ENCODE peak calls at places on chromosomes 7 and 10, in seven cellular contexts. One of them, this sample, is unnamed.

GRCh38 chr7:91019686-91020385 is 244.4 kb upstream of the FZD1 start:
- DNase-seq in activated CD8-positive, alpha-beta memory T cell treated with anti-CD3 and anti-CD28 coated beads for 48 hours: no peak
- DNase-seq in T-helper 1 cell: no peak
- DNase-seq in iPS DF 19.7: no peak
- DNase-seq in mammary epithelial cell: no peak
- DNase-seq in heart right ventricle: no peak
- DNase-seq in stimulated activated CD8-positive, alpha-beta memory T cell treated with anti-CD3 and anti-CD28 coated beads, Interleukin-15, amount 100 ng/mL, for 1 hour: no peak
- DNase-seq in this sample: no peak

GRCh38 chr10:62062752-62063512 is 161.4 kb downstream of the ARID5B start:
- DNase-seq in activated CD8-positive, alpha-beta memory T cell treated with anti-CD3 and anti-CD28 coated beads for 48 hours: no peak
- DNase-seq in T-helper 1 cell: no peak
- DNase-seq in iPS DF 19.7: no peak
- DNase-seq in mammary epithelial cell: no peak
- DNase-seq in heart right ventricle: no peak
- DNase-seq in stimulated activated CD8-positive, alpha-beta memory T cell treated with anti-CD3 and anti-CD28 coated beads, Interleukin-15, amount 100 ng/mL, for 1 hour: no peak
- DNase-seq in this sample: no peak

GRCh38 chr7:131948434-131949053 is 392.1 kb upstream of the PODXL start:
- DNase-seq in activated CD8-positive, alpha-beta memory T cell treated with anti-CD3 and anti-CD28 coated beads for 48 hours: no peak
- DNase-seq in T-helper 1 cell: no peak
- DNase-seq in iPS DF 19.7: no peak
- DNase-seq in mammary epithelial cell: no peak
- DNase-seq in heart right ventricle: no peak
- DNase-seq in stimulated activated CD8-positive, alpha-beta memory T cell treated with anti-CD3 and anti-CD28 coated beads, Interleukin-15, amount 100 ng/mL, for 1 hour: no peak
- DNase-seq in this sample: no peak

GRCh38 chr7:118734541-118734940 is 510.0 kb downstream of the ANKRD7 start:
- DNase-seq in activated CD8-positive, alpha-beta memory T cell treated with anti-CD3 and anti-CD28 coated beads for 48 hours: no peak
- DNase-seq in T-helper 1 cell: no peak
- DNase-seq in iPS DF 19.7: no peak
- DNase-seq in mammary epithelial cell: no peak
- DNase-seq in heart right ventricle: no peak
- DNase-seq in stimulated activated CD8-positive, alpha-beta memory T cell treated with anti-CD3 and anti-CD28 coated beads, Interleukin-15, amount 100 ng/mL, for 1 hour: no peak
- DNase-seq in this sample: no peak

GRCh38 chr10:62166331-62167154 is 102.1 kb downstream of the RTKN2 start:
- DNase-seq in activated CD8-positive, alpha-beta memory T cell treated with anti-CD3 and anti-CD28 coated beads for 48 hours: no peak
- DNase-seq in T-helper 1 cell: no peak
- DNase-seq in iPS DF 19.7: no peak
- DNase-seq in mammary epithelial cell: no peak
- DNase-seq in heart right ventricle: no peak
- DNase-seq in stimulated activated CD8-positive, alpha-beta memory T cell treated with anti-CD3 and anti-CD28 coated beads, Interleukin-15, amount 100 ng/mL, for 1 hour: no peak
- DNase-seq in this sample: no peak

GRCh38 chr7:54545241-54545563 is 3.0 kb downstream of the VSTM2A start:
- DNase-seq in activated CD8-positive, alpha-beta memory T cell treated with anti-CD3 and anti-CD28 coated beads for 48 hours: no peak
- DNase-seq in T-helper 1 cell: no peak
- DNase-seq in iPS DF 19.7: no peak
- DNase-seq in mammary epithelial cell: no peak
- DNase-seq in heart right ventricle: no peak
- DNase-seq in stimulated activated CD8-positive, alpha-beta memory T cell treated with anti-CD3 and anti-CD28 coated beads, Interleukin-15, amount 100 ng/mL, for 1 hour: no peak
- DNase-seq in this sample: no peak

GRCh38 chr10:100346765-100347567 is at the start of gene SCD:
- DNase-seq in activated CD8-positive, alpha-beta memory T cell treated with anti-CD3 and anti-CD28 coated beads for 48 hours: peak
- DNase-seq in T-helper 1 cell: peak
- DNase-seq in iPS DF 19.7: peak
- DNase-seq in mammary epithelial cell: peak
- DNase-seq in heart right ventricle: peak
- DNase-seq in stimulated activated CD8-positive, alpha-beta memory T cell treated with anti-CD3 and anti-CD28 coated beads, Interleukin-15, amount 100 ng/mL, for 1 hour: peak
- DNase-seq in this sample: peak

GRCh38 chr7:152859781-152860191 is 100.2 kb downstream of the ACTR3B start:
- DNase-seq in activated CD8-positive, alpha-beta memory T cell treated with anti-CD3 and anti-CD28 coated beads for 48 hours: no peak
- DNase-seq in T-helper 1 cell: no peak
- DNase-seq in iPS DF 19.7: peak
- DNase-seq in mammary epithelial cell: no peak
- DNase-seq in heart right ventricle: no peak
- DNase-seq in stimulated activated CD8-positive, alpha-beta memory T cell treated with anti-CD3 and anti-CD28 coated beads, Interleukin-15, amount 100 ng/mL, for 1 hour: no peak
- DNase-seq in this sample: no peak

GRCh38 chr7:1225462-1226154 is 7.1 kb upstream of the UNCX start:
- DNase-seq in activated CD8-positive, alpha-beta memory T cell treated with anti-CD3 and anti-CD28 coated beads for 48 hours: no peak
- DNase-seq in T-helper 1 cell: no peak
- DNase-seq in iPS DF 19.7: no peak
- DNase-seq in mammary epithelial cell: no peak
- DNase-seq in heart right ventricle: no peak
- DNase-seq in stimulated activated CD8-positive, alpha-beta memory T cell treated with anti-CD3 and anti-CD28 coated beads, Interleukin-15, amount 100 ng/mL, for 1 hour: peak
- DNase-seq in this sample: no peak

GRCh38 chr10:53601260-53601875 is 828.8 kb upstream of the MBL2 start:
- DNase-seq in activated CD8-positive, alpha-beta memory T cell treated with anti-CD3 and anti-CD28 coated beads for 48 hours: no peak
- DNase-seq in T-helper 1 cell: no peak
- DNase-seq in iPS DF 19.7: no peak
- DNase-seq in mammary epithelial cell: peak
- DNase-seq in heart right ventricle: no peak
- DNase-seq in stimulated activated CD8-positive, alpha-beta memory T cell treated with anti-CD3 and anti-CD28 coated beads, Interleukin-15, amount 100 ng/mL, for 1 hour: no peak
- DNase-seq in this sample: peak

GRCh38 chr7:127418459-127418858 is 26.0 kb upstream of the ZNF800 start:
- DNase-seq in activated CD8-positive, alpha-beta memory T cell treated with anti-CD3 and anti-CD28 coated beads for 48 hours: no peak
- DNase-seq in T-helper 1 cell: no peak
- DNase-seq in iPS DF 19.7: no peak
- DNase-seq in mammary epithelial cell: no peak
- DNase-seq in heart right ventricle: no peak
- DNase-seq in stimulated activated CD8-positive, alpha-beta memory T cell treated with anti-CD3 and anti-CD28 coated beads, Interleukin-15, amount 100 ng/mL, for 1 hour: no peak
- DNase-seq in this sample: no peak

GRCh38 chr10:112548535-112549276 is 101.7 kb downstream of the VTI1A start:
- DNase-seq in activated CD8-positive, alpha-beta memory T cell treated with anti-CD3 and anti-CD28 coated beads for 48 hours: no peak
- DNase-seq in T-helper 1 cell: no peak
- DNase-seq in iPS DF 19.7: no peak
- DNase-seq in mammary epithelial cell: no peak
- DNase-seq in heart right ventricle: no peak
- DNase-seq in stimulated activated CD8-positive, alpha-beta memory T cell treated with anti-CD3 and anti-CD28 coated beads, Interleukin-15, amount 100 ng/mL, for 1 hour: no peak
- DNase-seq in this sample: no peak

This sample was measured in midbrain.